ENCODE peak calls at places on chromosome X, in six cellular contexts. M, L, X, Z, U and S are unnamed samples.
A peak's percentile ranks its signal among the peaks of the same experiment; 100 is the strongest.

GRCh38 chrX:130085551-130085986 is 24.7 kb downstream of the ELF4 start:
- DNase-seq in M (no peak), L (no peak), X (no peak), Z (peak; percentile 6), U (no peak), S (no peak)

GRCh38 chrX:123833387-123833786 is 26.5 kb upstream of the XIAP start:
- DNase-seq in M (no peak), L (peak; percentile 26), X (peak; percentile 51), Z (no peak), U (peak; percentile 53), S (peak; percentile 34)

GRCh38 chrX:107596651-107597050 is 31.7 kb upstream of the PRPS1 start:
- DNase-seq in M (no peak), L (no peak), X (peak; percentile 51), Z (no peak), U (no peak), S (no peak)

GRCh38 chrX:133419911-133420310 is 4.6 kb upstream of the GPC4 start:
- DNase-seq in M (no peak), L (no peak), X (no peak), Z (no peak), U (no peak), S (no peak)

GRCh38 chrX:18833071-18833731 is 125.8 kb downstream of the PPEF1 start:
- DNase-seq in M (peak; percentile 31), L (peak; percentile 68), X (no peak), Z (no peak), U (peak; percentile 37), S (no peak)

GRCh38 chrX:31271615-31272471 is 200.0 kb upstream of the FTHL17 start:
- DNase-seq in M (peak; percentile 25), L (no peak), X (peak; percentile 66), Z (no peak), U (no peak), S (no peak)

GRCh38 chrX:13430136-13430827 is 110.4 kb upstream of the ATXN3L start:
- DNase-seq in M (peak; percentile 17), L (no peak), X (no peak), Z (no peak), U (no peak), S (no peak)

GRCh38 chrX:147738260-147738659 is 173.5 kb upstream of the FMR1 start:
- DNase-seq in M (no peak), L (no peak), X (no peak), Z (no peak), U (no peak), S (no peak)

GRCh38 chrX:112247714-112248113 is 165.1 kb upstream of the TRPC5 start:
- DNase-seq in M (no peak), L (no peak), X (no peak), Z (no peak), U (no peak), S (no peak)

GRCh38 chrX:108494416-108495095 is 54.9 kb downstream of the COL4A5 start:
- DNase-seq in M (peak; percentile 48), L (no peak), X (no peak), Z (no peak), U (no peak), S (no peak)

GRCh38 chrX:153781428-153782047 is 697 bp downstream of the SRPK3 start:
- DNase-seq in M (no peak), L (no peak), X (no peak), Z (peak; percentile 50), U (no peak), S (no peak)

GRCh38 chrX:45756562-45756961 is 555.9 kb upstream of the DIPK2B start:
- DNase-seq in M (peak; percentile 31), L (no peak), X (no peak), Z (no peak), U (no peak), S (no peak)

GRCh38 chrX:106168107-106168506 is at the start of gene PWWP3B:
- DNase-seq in M (peak; percentile 15), L (peak; percentile 77), X (peak; percentile 57), Z (peak; percentile 26), U (no peak), S (peak; percentile 46)

GRCh38 chrX:106933538-106933961 is 13.3 kb downstream of the CLDN2 start:
- DNase-seq in M (peak; percentile 47), L (no peak), X (no peak), Z (no peak), U (no peak), S (no peak)

GRCh38 chrX:115972717-115973116 is 197.8 kb upstream of the AGTR2 start:
- DNase-seq in M (no peak), L (no peak), X (no peak), Z (no peak), U (no peak), S (no peak)

GRCh38 chrX:81957900-81958545 is 756.1 kb downstream of the SH3BGRL start:
- DNase-seq in M (no peak), L (no peak), X (peak; percentile 4), Z (no peak), U (no peak), S (no peak)

GRCh38 chrX:80648023-80648422 is 161.7 kb downstream of the BRWD3 start:
- DNase-seq in M (no peak), L (no peak), X (peak; percentile 18), Z (no peak), U (no peak), S (no peak)
- TF ChIP-seq CTCF in M (peak; percentile 32), L (no peak), X (peak; percentile 23), Z (no peak), U (peak; percentile 48), S (no peak)

GRCh38 chrX:104913348-104913747 is 307.1 kb downstream of the TEX13A start:
- DNase-seq in M (peak; percentile 5), L (no peak), X (peak; percentile 10), Z (no peak), U (no peak), S (no peak)
- TF ChIP-seq CTCF in M (peak; percentile 24), L (no peak), X (peak; percentile 44), Z (no peak), U (no peak), S (peak; percentile 63)

GRCh38 chrX:7927259-7928167 is at the start of gene PNPLA4:
- DNase-seq in M (peak; percentile 59), L (peak; percentile 89), X (peak; percentile 61), Z (peak; percentile 89), U (no peak), S (peak; percentile 82)
- TF ChIP-seq CTCF in M (no peak), L (no peak), X (peak; percentile 10), Z (no peak), U (no peak), S (peak; percentile 25)

GRCh38 chrX:102658551-102658950 is 7.3 kb downstream of the GPRASP1 start:
- DNase-seq in M (no peak), L (no peak), X (peak; percentile 12), Z (no peak), U (no peak), S (no peak)

GRCh38 chrX:102654696-102655095 is 3.4 kb downstream of the GPRASP1 start:
- DNase-seq in M (no peak), L (peak; percentile 25), X (no peak), Z (no peak), U (no peak), S (no peak)

DNA sequence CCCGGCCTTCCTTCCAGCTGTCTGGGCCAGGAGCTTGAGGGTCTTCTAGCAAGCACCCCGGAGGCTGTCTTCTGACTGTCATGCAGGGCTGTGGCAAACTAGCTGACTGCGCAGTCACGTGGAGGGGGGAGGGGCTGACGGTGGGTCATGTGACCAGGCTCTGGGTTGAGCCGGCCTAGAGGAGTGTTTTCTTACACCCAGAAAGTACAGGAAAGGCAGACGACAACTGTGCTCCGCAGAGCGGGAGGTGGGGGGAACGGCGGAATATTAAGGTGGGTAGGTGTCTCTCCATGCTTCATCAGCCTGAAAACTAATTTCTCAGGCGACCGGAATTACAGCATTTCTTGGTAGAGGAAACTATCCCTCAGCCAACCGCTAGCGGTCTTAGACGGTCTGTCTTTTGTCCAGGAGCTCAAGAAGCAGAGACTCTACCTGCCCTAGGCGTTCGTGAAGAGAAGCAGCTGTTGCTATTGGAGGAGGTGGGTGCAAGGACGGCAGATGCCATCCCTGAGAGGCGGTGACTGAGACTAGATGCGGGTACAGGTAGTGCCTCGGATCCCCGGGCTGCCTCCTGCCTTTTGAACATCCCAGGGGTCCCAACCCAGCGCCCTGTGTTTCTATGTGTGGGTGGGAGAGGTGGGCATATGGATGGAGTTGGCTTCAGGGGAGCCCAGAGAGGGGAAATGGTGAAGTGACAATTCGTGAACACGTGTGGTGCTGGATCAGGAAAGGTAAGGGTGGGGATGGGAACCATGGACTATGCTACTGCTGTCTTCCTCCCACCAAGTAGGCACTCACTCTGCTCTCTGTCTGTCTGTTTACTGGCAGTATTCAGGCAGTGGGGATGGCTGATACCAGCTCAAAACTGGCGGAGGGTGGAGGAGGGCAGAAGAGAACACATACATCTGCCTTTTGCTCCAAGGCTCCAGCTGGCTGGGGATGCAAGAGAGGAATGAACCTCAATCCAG is 8.8 kb downstream of the GPRASP1 start:
- DNase-seq in M (peak; percentile 38), L (peak; percentile 78), X (peak; percentile 51), Z (peak; percentile 88), U (peak; percentile 85), S (peak; percentile 88)
- TF ChIP-seq CTCF in M (no peak), L (no peak), X (no peak), Z (no peak), U (no peak), S (no peak)

GRCh38 chrX:139972113-139972512 is 6.8 kb upstream of the CXorf66 start:
- DNase-seq in M (no peak), L (no peak), X (no peak), Z (no peak), U (no peak), S (no peak)

GRCh38 chrX:139965421-139965820 is at the start of gene CXorf66:
- DNase-seq in M (no peak), L (no peak), X (no peak), Z (no peak), U (no peak), S (no peak)

GRCh38 chrX:139969286-139969685 is 4.0 kb upstream of the CXorf66 start:
- DNase-seq in M (no peak), L (no peak), X (no peak), Z (no peak), U (no peak), S (no peak)

GRCh38 chrX:139971394-139971749 is 6.1 kb upstream of the CXorf66 start:
- DNase-seq in M (no peak), L (no peak), X (no peak), Z (no peak), U (no peak), S (no peak)

DNA sequence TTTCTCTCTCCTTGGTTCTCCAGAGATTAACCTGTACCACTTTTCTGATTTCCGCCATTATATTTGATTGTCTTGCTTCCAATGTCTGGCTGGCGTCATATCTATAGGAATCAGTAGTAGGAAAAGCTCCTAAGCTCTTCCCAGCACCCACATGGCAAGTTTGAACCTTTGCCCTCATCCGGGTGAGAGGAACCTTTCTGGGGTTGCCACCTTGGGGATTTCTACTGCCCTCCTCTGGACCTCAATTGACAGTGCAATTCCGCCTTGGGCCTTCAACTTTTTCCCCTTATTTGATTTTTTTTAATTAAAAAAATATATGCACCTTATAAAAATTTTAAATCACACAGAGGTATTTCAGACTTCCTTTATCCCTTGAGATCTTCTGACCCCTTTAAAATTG is 2.0 kb upstream of the CXorf66 start:
- DNase-seq in M (no peak), L (no peak), X (peak; percentile 0), Z (no peak), U (peak; percentile 7), S (no peak)
- TF ChIP-seq CTCF in M (peak; percentile 14), L (no peak), X (peak; percentile 22), Z (no peak), U (peak; percentile 41), S (no peak)

GRCh38 chrX:54825716-54826428 is 18.3 kb downstream of the MAGED2 start:
- DNase-seq in M (no peak), L (no peak), X (peak; percentile 77), Z (no peak), U (no peak), S (no peak)
- TF ChIP-seq CTCF in M (no peak), L (no peak), X (no peak), Z (no peak), U (peak; percentile 22), S (no peak)

GRCh38 chrX:150767475-150768131 is 74.4 kb downstream of the MTMR1 start:
- DNase-seq in M (peak; percentile 92), L (no peak), X (peak; percentile 62), Z (no peak), U (no peak), S (no peak)
- TF ChIP-seq CTCF in M (no peak), L (no peak), X (no peak), Z (no peak), U (no peak), S (no peak)